ENCODE peak calls at places on chromosomes 1 and 21, in four cellular contexts. One of them, this sample, is unnamed.

GRCh38 chr21:23131177-23131576 is 2133.0 kb downstream of the NCAM2 start:
- DNase-seq in GM12878: no peak
- DNase-seq in HepG2: no peak
- DNase-seq in K562: no peak
- DNase-seq in this sample: peak

GRCh38 chr1:63350320-63350719 is 17.1 kb upstream of the ALG6 start:
- DNase-seq in GM12878: no peak
- DNase-seq in HepG2: no peak
- DNase-seq in K562: no peak
- DNase-seq in this sample: no peak

GRCh38 chr21:45912611-45913415 is 68.8 kb upstream of the COL6A1 start:
- DNase-seq in GM12878: no peak
- DNase-seq in HepG2: no peak
- DNase-seq in K562: no peak
- DNase-seq in this sample: no peak

GRCh38 chr1:53398585-53399365 is 60.4 kb upstream of the DMRTB1 start:
- DNase-seq in GM12878: no peak
- DNase-seq in HepG2: no peak
- DNase-seq in K562: no peak
- DNase-seq in this sample: no peak

GRCh38 chr1:42848823-42849537 is 2.6 kb downstream of the ZNF691 start:
- DNase-seq in GM12878: no peak
- DNase-seq in HepG2: no peak
- DNase-seq in K562: no peak
- DNase-seq in this sample: no peak

GRCh38 chr1:115314111-115314510 is 23.9 kb downstream of the NGF start:
- DNase-seq in GM12878: no peak
- DNase-seq in HepG2: no peak
- DNase-seq in K562: no peak
- DNase-seq in this sample: no peak

GRCh38 chr1:68081775-68082283 is 31.4 kb upstream of the DIRAS3 start:
- DNase-seq in GM12878: no peak
- DNase-seq in HepG2: no peak
- DNase-seq in K562: no peak
- DNase-seq in this sample: no peak

GRCh38 chr1:5913876-5914275 is 78.3 kb downstream of the NPHP4 start:
- DNase-seq in GM12878: no peak
- DNase-seq in HepG2: no peak
- DNase-seq in K562: no peak
- DNase-seq in this sample: no peak

GRCh38 chr1:168960595-168960994 is 145.9 kb upstream of the ATP1B1 start:
- DNase-seq in GM12878: no peak
- DNase-seq in HepG2: peak
- DNase-seq in K562: no peak
- DNase-seq in this sample: no peak

DNA sequence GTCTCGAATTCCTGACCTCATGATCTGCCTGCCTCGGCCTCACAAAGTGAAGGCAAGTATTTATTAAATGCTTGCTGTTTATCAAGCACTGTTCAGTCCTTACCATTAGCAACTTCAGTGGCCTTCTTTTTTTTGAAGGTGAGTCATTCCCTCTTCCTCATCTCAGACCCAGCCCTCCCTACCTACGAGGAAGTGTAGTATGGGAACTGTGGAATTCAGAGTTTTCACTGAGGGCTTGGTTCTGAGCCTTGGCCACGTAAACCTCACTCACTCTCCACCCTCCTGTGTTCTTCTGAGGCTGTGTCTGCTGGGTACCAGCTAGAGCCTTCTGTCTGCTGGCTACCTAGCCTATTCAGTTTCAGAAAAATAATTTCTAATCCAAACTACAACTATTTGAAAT is 218.3 kb upstream of the SGIP1 start:
- DNase-seq in GM12878: no peak
- DNase-seq in HepG2: no peak
- DNase-seq in K562: no peak
- DNase-seq in this sample: no peak
- TF ChIP-seq JUNB in GM12878: no peak
- TF ChIP-seq JUNB in HepG2: no peak
- TF ChIP-seq JUNB in K562: no peak
- TF ChIP-seq JUNB in this sample: no peak

DNA sequence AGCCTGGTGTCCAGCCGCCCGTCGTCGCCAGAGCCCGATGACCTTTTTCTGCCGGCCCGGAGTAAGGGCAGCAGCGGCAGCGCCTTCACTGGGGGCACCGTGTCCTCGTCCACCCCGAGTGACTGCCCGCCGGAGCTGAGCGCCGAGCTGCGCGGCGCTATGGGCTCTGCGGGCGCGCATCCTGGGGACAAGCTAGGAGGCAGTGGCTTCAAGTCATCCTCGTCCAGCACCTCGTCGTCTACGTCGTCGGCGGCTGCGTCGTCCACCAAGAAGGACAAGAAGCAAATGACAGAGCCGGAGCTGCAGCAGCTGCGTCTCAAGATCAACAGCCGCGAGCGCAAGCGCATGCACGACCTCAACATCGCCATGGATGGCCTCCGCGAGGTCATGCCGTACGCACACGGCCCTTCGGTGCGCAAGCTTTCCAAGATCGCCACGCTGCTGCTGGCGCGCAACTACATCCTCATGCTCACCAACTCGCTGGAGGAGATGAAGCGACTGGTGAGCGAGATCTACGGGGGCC is 1.2 kb downstream of the OLIG2 start:
- DNase-seq in GM12878: no peak
- DNase-seq in HepG2: no peak
- DNase-seq in K562: no peak
- DNase-seq in this sample: peak
- TF ChIP-seq EZH2 in GM12878: no peak
- TF ChIP-seq EZH2 in HepG2: no peak
- TF ChIP-seq EZH2 in K562: no peak
- TF ChIP-seq EZH2 in this sample: peak

DNA sequence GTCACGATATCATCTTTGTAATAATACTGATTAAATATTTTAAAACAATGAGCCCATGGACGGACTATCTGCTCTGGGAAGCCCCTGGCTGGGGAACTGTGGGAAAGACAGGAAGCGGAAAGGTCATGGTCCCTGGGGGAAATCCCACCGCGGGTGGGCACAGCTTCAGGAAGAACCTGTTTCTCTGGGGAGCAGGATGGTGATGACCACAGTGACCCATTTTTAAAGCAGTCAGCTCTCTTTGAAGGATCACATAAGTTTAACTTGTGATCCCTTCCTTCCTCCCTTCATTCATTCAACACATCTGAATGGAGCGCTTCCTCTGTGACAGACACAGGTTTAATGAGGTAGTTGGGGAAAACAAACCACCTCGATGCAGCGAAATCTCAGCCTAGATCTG is 73.0 kb downstream of the DHRS3 start:
- DNase-seq in GM12878: no peak
- DNase-seq in HepG2: no peak
- DNase-seq in K562: no peak
- DNase-seq in this sample: no peak
- TF ChIP-seq JUNB in GM12878: no peak
- TF ChIP-seq JUNB in HepG2: no peak
- TF ChIP-seq JUNB in K562: no peak
- TF ChIP-seq JUNB in this sample: no peak

DNA sequence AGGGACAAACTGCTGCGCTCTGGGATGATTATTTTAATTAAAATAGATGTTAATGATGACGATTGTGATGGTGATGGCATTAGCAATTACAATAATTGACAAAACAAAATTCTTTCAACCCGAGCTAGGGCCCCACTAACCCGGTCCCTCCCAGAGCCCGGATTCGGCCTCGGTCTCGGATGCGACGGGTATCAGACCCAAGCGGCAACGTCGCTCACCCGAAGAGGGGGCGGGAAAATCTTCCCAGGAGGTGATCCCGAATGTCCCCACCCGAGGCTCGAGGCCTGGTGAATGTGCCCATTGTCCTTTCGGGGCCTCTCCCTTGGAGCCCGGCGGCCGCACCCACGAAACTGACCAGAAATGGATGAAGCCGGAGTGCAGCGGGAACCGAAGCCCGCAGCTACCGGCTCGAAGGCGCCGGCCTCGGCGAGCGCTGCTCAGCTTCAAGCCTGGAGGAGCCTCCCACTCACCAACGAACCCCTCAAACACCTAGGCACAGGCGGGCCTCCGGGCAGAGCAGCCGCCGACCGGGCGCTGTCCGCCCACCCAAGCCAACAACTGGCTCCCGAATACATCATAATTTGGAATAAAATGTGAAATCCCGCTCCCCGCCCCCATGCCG is 1.2 kb downstream of the TAL1 start:
- DNase-seq in GM12878: no peak
- DNase-seq in HepG2: no peak
- DNase-seq in K562: no peak
- DNase-seq in this sample: peak
- TF ChIP-seq EZH2 in GM12878: peak
- TF ChIP-seq EZH2 in HepG2: no peak
- TF ChIP-seq EZH2 in K562: no peak
- TF ChIP-seq EZH2 in this sample: peak

DNA sequence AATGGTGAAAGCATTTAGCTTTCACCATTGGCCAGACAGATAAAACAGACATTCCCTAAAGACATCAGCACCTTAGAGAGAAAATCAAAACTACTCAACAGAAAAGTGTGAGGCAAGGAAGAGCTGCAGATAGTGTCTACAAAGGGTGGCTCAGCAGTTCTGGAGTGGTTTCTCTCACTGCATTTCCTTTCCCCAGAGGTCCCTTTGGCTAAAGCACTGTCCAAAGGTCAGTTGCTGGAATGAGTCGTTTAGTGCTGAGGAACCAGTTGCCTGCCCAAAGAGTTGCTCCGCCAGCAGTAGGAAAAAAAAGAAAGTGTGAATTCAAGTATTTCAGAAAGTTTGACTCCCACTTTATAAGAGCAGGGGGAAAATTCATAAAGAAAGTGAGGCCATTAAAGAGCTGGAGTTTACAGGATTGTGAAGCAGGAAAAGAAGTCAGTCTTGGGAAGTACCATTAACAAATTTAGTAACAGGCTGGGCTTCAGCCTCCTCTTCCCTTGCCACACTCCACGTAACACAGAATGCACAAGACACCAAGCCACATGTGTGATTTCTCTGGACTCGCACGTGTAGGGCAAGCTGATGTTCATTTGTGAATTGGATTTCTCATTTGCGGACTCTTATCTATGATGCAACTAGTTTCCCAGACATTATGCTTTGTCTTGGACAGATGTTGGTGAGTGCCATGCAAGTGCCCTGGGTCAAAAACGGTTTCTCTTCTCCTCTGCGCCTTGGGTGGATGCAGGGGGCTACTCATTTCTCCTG is 122.1 kb downstream of the RUNX1 start:
- DNase-seq in GM12878: no peak
- DNase-seq in HepG2: peak
- DNase-seq in K562: no peak
- DNase-seq in this sample: no peak
- TF ChIP-seq JUNB in GM12878: no peak
- TF ChIP-seq JUNB in HepG2: no peak
- TF ChIP-seq JUNB in K562: no peak
- TF ChIP-seq JUNB in this sample: no peak

DNA sequence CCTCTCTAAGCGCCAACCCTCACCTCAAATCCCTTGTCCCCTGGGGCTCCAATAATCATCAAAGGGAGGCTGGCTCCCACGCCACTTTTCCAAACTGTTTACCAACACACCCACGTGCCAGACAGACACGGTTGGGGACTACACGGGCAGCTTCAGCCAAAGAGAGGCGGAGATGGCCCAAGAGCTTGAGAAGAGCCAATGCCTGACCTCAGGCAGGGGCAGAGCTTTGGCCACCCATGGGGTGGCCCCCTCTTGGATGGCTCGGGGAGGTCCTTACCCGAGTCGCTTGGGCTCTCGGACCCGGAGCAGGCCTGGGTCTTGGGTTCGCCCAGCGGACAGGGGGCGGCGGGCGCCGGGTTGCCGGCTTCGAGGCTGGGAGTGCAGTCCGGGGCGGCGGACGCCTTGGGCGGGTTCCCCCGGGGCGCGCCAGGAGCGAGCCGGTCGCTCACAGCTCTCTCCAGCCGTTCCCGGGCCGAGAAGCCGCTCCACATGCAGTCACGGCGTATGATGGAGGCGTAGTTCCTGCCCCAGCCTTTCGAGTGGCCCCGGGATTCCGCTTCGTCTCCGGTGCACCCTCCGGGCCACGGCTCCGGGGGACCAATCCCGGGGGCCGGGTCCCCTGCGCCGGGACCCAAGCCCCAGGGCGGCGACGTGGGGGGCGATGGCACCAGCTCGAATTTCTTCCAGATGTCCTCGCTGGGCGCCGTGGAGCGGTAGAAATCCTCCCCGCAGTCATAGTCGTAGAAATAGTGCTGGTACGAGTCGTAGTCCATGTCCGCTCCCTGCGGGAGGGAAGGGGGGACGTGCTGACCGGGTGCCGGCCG is 843 bp downstream of the MYCL start:
- DNase-seq in GM12878: no peak
- DNase-seq in HepG2: no peak
- DNase-seq in K562: peak
- DNase-seq in this sample: no peak
- TF ChIP-seq EZH2 in GM12878: no peak
- TF ChIP-seq EZH2 in HepG2: no peak
- TF ChIP-seq EZH2 in K562: no peak
- TF ChIP-seq EZH2 in this sample: no peak

DNA sequence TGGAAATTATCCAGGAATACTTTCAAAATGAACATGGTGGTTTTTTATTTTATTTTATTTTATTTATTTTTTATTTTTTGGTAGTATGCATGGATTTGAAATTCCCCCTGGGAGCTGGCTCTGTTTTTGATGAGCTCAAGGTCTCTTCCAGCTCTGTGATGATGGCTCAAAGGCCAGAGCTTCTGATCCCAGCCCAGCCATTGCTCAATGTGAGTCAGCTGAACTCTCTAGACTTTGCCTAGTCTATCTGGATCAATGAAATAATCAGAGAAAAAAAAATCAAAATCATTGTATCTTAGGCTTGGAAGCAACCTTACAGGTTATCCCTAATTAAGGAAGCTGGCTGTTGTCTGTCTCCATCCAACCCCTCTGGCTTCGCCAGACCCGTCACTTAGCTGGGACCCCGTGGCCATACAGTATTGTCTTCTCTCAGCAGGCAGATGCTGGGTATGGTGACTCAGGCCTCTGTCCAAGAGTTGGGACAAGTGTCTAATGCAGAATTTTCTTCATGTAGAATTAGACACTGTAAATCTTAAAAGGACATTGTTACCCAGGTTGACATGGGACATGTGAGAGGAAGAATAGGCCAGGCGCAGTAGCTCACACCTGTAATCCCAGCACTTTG is 90.2 kb upstream of the LPGAT1 start:
- DNase-seq in GM12878: no peak
- DNase-seq in HepG2: peak
- DNase-seq in K562: no peak
- DNase-seq in this sample: no peak
- TF ChIP-seq JUNB in GM12878: no peak
- TF ChIP-seq JUNB in HepG2: no peak
- TF ChIP-seq JUNB in K562: no peak
- TF ChIP-seq JUNB in this sample: no peak